ENCODE peak calls at places on chromosomes 16 and 17, in four cellular contexts. W, L, U and X are unnamed samples. For H3K4me1 and H3K9me3, the result is how much of the 10 kb centered on the place peaks cover.

GRCh38 chr16:72120026-72120425 is 26.4 kb downstream of the DHX38 start:
- DNase-seq in U (no peak), W (no peak), L (no peak), X (no peak)

GRCh38 chr17:38444151-38444550 is 15.9 kb downstream of the ARHGAP23 start:
- DNase-seq in L (peak), W (peak), U (peak), X (peak)

GRCh38 chr17:7262192-7263070 is at the start of gene CLDN7:
- DNase-seq in U (no peak), L (no peak), W (peak), X (no peak)

GRCh38 chr16:27515874-27516353 is 33.8 kb downstream of the GTF3C1 start:
- DNase-seq in L (no peak), U (peak), W (peak), X (no peak)

GRCh38 chr16:29815032-29815721 is 775 bp upstream of the PAGR1 start:
- DNase-seq in L (peak), U (no peak), W (no peak), X (peak)

GRCh38 chr16:89917773-89918452 is 749 bp upstream of the MC1R start:
- DNase-seq in L (peak), W (peak), U (peak), X (peak)

GRCh38 chr16:68800257-68800875 is 43.0 kb upstream of the TANGO6 start:
- DNase-seq in W (peak), L (peak), U (peak), X (no peak)

GRCh38 chr17:34572483-34572882 is 6.9 kb upstream of the TMEM132E start:
- DNase-seq in U (no peak), L (no peak), W (no peak), X (no peak)

GRCh38 chr16:74721716-74722115 is 21.1 kb upstream of the MLKL start:
- DNase-seq in L (no peak), W (no peak), U (no peak), X (no peak)

GRCh38 chr17:81403040-81403467 is 7.8 kb downstream of the BAHCC1 start:
- DNase-seq in U (no peak), L (no peak), W (no peak), X (no peak)

GRCh38 chr16:70803354-70803753 is 2.4 kb upstream of the VAC14 start:
- DNase-seq in U (no peak), W (no peak), L (no peak), X (no peak)

GRCh38 chr17:3030096-3030495 is 33.3 kb downstream of the OR1D5 start:
- DNase-seq in W (no peak), L (peak), U (no peak), X (peak)

GRCh38 chr17:21689604-21690003 is 2.7 kb upstream of the KCNJ18 start:
- DNase-seq in W (peak), U (peak), L (peak), X (no peak)

GRCh38 chr17:31484821-31485220 is 93.3 kb downstream of the RAB11FIP4 start:
- DNase-seq in L (no peak), U (no peak), W (no peak), X (no peak)

GRCh38 chr17:38569701-38570512 is 35.8 kb downstream of the SRCIN1 start:
- DNase-seq in U (no peak), W (no peak), L (no peak), X (no peak)

GRCh38 chr16:20798364-20798763 is 7.9 kb downstream of the ERI2 start:
- DNase-seq in U (no peak), W (no peak), L (no peak), X (no peak)

GRCh38 chr16:15493416-15494181 is 59.2 kb downstream of the BMERB1 start:
- DNase-seq in W (no peak), U (no peak), L (no peak), X (peak)

GRCh38 chr17:30372755-30373154 is 6.0 kb upstream of the CPD start:
- DNase-seq in W (peak), L (no peak), U (peak), X (no peak)

GRCh38 chr16:68902376-68903345 is 59.3 kb downstream of the TANGO6 start:
- DNase-seq in L (no peak), W (peak), U (peak), X (no peak)

GRCh38 chr16:74169687-74170522 is 126.7 kb upstream of the PSMD7 start:
- DNase-seq in U (no peak), L (no peak), W (no peak), X (no peak)

GRCh38 chr17:57356722-57357391 is 100.5 kb downstream of the MSI2 start:
- DNase-seq in U (no peak), L (no peak), W (no peak), X (peak)

GRCh38 chr17:57849874-57850754 is at the start of gene MRPS23:
- DNase-seq in U (peak), W (peak), L (peak), X (peak)

GRCh38 chr16:79597775-79598174 is 2.8 kb downstream of the MAF start:
- DNase-seq in L (no peak), W (no peak), U (no peak), X (no peak)

GRCh38 chr17:36625188-36625587 is 23.8 kb downstream of the MRM1 start:
- DNase-seq in L (no peak), W (no peak), U (no peak), X (no peak)

GRCh38 chr16:56013962-56014552 is 138.9 kb upstream of the CES5A start:
- DNase-seq in U (no peak), L (peak), W (peak), X (no peak)

GRCh38 chr17:40841246-40841645 is 18.8 kb upstream of the KRT10 start:
- DNase-seq in L (no peak), U (no peak), W (no peak), X (no peak)

GRCh38 chr17:74750327-74751069 is 2.1 kb downstream of the NHERF1 start:
- DNase-seq in L (no peak), U (no peak), W (peak), X (no peak)

GRCh38 chr17:45306623-45307022 is 10.2 kb downstream of the MAP3K14 start:
- DNase-seq in U (no peak), L (no peak), W (no peak), X (no peak)
- H3K4me1 ChIP-seq in U (half or more), L (under half), W (under half), X (under half)

GRCh38 chr17:11039342-11039741 is 201.5 kb upstream of the PIRT start:
- DNase-seq in L (no peak), W (no peak), U (no peak), X (no peak)
- H3K4me3 ChIP-seq in L (no peak), W (no peak), U (no peak), X (no peak)

DNA sequence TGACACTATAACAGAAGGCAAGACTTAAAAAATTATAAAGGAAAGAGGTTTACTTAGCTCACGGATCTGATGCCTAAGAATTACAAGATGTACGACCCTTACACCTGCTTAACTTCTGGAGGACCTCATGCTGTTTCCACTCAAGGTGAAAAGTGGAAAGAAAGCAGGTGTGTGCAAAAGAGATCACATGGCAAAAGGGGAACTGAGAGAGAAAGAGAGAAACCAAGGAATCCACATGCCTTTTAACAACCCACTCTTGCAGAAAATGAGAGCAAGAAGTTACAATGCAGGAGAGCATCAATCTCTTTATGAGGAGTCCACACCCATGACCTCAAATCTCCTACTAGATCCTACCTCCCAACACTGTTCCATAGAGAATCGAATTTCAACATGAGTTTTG is 2382.2 kb downstream of the TP53TG3F start:
- DNase-seq in W (no peak), L (no peak), U (no peak), X (no peak)
- H3K9me3 ChIP-seq in W (under half), L (under half), U (under half), X (under half)

GRCh38 chr16:84022641-84023040 is 20.0 kb downstream of the SLC38A8 start:
- DNase-seq in W (no peak), U (no peak), L (no peak), X (no peak)
- H3K4me1 ChIP-seq in W (under half), U (under half), L (under half), X (under half)

GRCh38 chr17:77203846-77204245 is 63.1 kb downstream of the SEC14L1 start:
- DNase-seq in L (no peak), U (no peak), W (no peak), X (no peak)
- H3K4me3 ChIP-seq in L (no peak), U (no peak), W (no peak), X (no peak)

GRCh38 chr16:35795361-35796029 is 2336.1 kb downstream of the TP53TG3F start:
- DNase-seq in L (no peak), U (no peak), W (no peak), X (no peak)
- H3K9me3 ChIP-seq in L (under half), U (under half), W (under half), X (under half)

DNA sequence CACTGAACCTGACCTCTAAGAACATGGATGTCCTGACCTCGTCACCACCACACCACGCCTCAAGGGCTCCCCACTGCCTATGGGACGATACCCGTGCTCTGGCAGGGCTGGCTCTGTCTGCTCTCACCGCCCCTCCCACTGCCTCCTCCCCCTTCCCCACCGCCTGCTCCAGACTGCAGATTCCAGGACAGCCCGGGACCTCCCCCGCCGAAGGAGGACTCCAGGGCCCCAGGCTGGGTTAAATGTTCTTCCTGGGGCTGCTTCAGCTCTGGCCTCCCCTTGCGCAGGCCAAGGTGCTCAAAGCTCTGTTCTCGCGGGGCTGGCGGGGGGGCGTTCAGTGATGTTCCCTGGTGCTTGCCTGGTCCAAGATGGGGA is 3.1 kb downstream of the NPW start:
- DNase-seq in U (peak), L (no peak), W (peak), X (no peak)
- H3K4me1 ChIP-seq in U (under half), L (under half), W (under half), X (under half)